ENCODE peak calls at places on chromosomes 11 and 22, in six cellular contexts. F is esophagus squamous epithelium, H is iris pigment epithelial cell, T is non-pigmented ciliary epithelial cell, X is mammary epithelial cell, O is foreskin keratinocyte. N is an unnamed sample.

GRCh38 chr11:127677813-127678212 is 677.2 kb upstream of the KIRREL3 start:
- DNase-seq in F (no peak), H (no peak), T (no peak), X (no peak), O (no peak), N (no peak)

GRCh38 chr11:12410006-12410728 is 32.8 kb downstream of the PARVA start:
- DNase-seq in F (no peak), H (no peak), T (no peak), X (peak), O (no peak), N (no peak)

GRCh38 chr11:44758996-44759395 is 32.2 kb downstream of the TSPAN18 start:
- DNase-seq in F (no peak), H (no peak), T (no peak), X (no peak), O (no peak), N (no peak)

GRCh38 chr11:23948831-23949230 is 548.0 kb upstream of the LUZP2 start:
- DNase-seq in F (no peak), H (no peak), T (no peak), X (no peak), O (no peak), N (no peak)

GRCh38 chr22:33270596-33270995 is 212.4 kb upstream of the SYN3 start:
- DNase-seq in F (no peak), H (no peak), T (no peak), X (no peak), O (no peak), N (no peak)

GRCh38 chr11:61091373-61092279 is 10.7 kb upstream of the CD5 start:
- DNase-seq in F (no peak), H (peak), T (peak), X (peak), O (peak), N (no peak)

GRCh38 chr11:132886335-132886734 is 646.0 kb downstream of the OPCML start:
- DNase-seq in F (no peak), H (peak), T (peak), X (peak), O (peak), N (no peak)

GRCh38 chr11:10592331-10592730 is 23.9 kb upstream of the LYVE1 start:
- DNase-seq in F (no peak), H (peak), T (peak), X (peak), O (peak), N (no peak)

N was measured in cortex of kidney.